ENCODE peak calls at places on chromosome 13, in four cellular contexts. A is CD4-positive, alpha-beta T cell; J is LoVo; X is activated CD4-positive, CD25-positive, alpha-beta regulatory T cell treated with anti-CD3 and anti-CD28 coated beads, Interleukin-2, amount 50 U/mL, for 72 hours. U is an unnamed sample.
A peak's percentile ranks its signal among the peaks of the same experiment; 100 is the strongest.

GRCh38 chr13:110641055-110642015 is 26.0 kb downstream of the NAXD start:
- DNase-seq in J (no peak), X (no peak), A (no peak), U (no peak)

GRCh38 chr13:111532111-111532510 is 211.7 kb downstream of the TEX29 start:
- DNase-seq in J (no peak), A (no peak), X (no peak), U (no peak)

GRCh38 chr13:112742583-112742982 is 52.7 kb downstream of the ATP11A start:
- DNase-seq in X (no peak), J (no peak), A (no peak), U (no peak)

GRCh38 chr13:71672527-71672926 is 194.5 kb downstream of the DACH1 start:
- DNase-seq in A (no peak), J (no peak), X (no peak), U (no peak)

GRCh38 chr13:93262729-93263128 is 36.1 kb downstream of the GPC6 start:
- DNase-seq in A (no peak), X (no peak), J (no peak), U (no peak)

GRCh38 chr13:46679369-46680180 is 117.4 kb downstream of the ESD start:
- DNase-seq in A (peak; percentile 18), X (no peak), J (no peak), U (peak; percentile 71)

GRCh38 chr13:113488283-113488682 is 2.2 kb downstream of the DCUN1D2 start:
- DNase-seq in X (no peak), J (no peak), A (no peak), U (no peak)

GRCh38 chr13:30864352-30865130 is 41.5 kb upstream of the MEDAG start:
- DNase-seq in X (no peak), J (no peak), A (no peak), U (peak; percentile 87)

GRCh38 chr13:80100636-80101035 is 240.3 kb downstream of the SPRY2 start:
- DNase-seq in J (no peak), X (no peak), A (no peak), U (peak; percentile 48)

GRCh38 chr13:48818495-48818961 is 157.2 kb upstream of the FNDC3A start:
- DNase-seq in A (no peak), X (no peak), J (peak; percentile 60), U (peak; percentile 95)

GRCh38 chr13:60617863-60618733 is 221.1 kb downstream of the TDRD3 start:
- DNase-seq in X (no peak), A (no peak), J (no peak), U (peak; percentile 47)

U was measured in fibroblast of gingiva.